ENCODE peak calls at places on chromosomes 6 and 20, in eight cellular contexts. H is fibroblast of the aortic adventitia, K is lung microvascular endothelial cell, J is HT-29, W is lower lobe of right lung, Y is GM23248, D is SW 1271, N is T follicular helper cell. S is an unnamed sample.
A peak's percentile ranks its signal among the peaks of the same experiment; 100 is the strongest.

GRCh38 chr6:144712541-144712940 is 427.4 kb downstream of the UTRN start:
- DNase-seq in H (peak; percentile 70), K (no peak), J (no peak), W (no peak), Y (peak; percentile 76), D (no peak), N (no peak), S (no peak)

GRCh38 chr6:40788661-40789111 is 201.5 kb upstream of the LRFN2 start:
- DNase-seq in H (peak; percentile 42), K (peak; percentile 85), J (no peak), W (no peak), Y (peak; percentile 67), D (no peak), N (no peak), S (no peak)

GRCh38 chr6:37550436-37550835 is 50.7 kb upstream of the CCDC167 start:
- DNase-seq in H (peak; percentile 22), K (no peak), J (no peak), W (no peak), Y (peak; percentile 75), D (no peak), N (no peak), S (no peak)

GRCh38 chr6:34182751-34183531 is 37.1 kb upstream of the GRM4 start:
- DNase-seq in H (no peak), K (no peak), J (no peak), W (no peak), Y (no peak), D (no peak), N (peak; percentile 36), S (no peak)

GRCh38 chr20:41631826-41632225 is 13.6 kb upstream of the CHD6 start:
- DNase-seq in H (peak; percentile 94), K (no peak), J (no peak), W (no peak), Y (peak; percentile 83), D (no peak), N (no peak), S (no peak)

GRCh38 chr6:87115402-87116135 is 20.7 kb upstream of the CGA start:
- DNase-seq in H (no peak), K (no peak), J (no peak), W (no peak), Y (no peak), D (no peak), N (no peak), S (no peak)

GRCh38 chr6:112282217-112282616 is 27.9 kb upstream of the LAMA4 start:
- DNase-seq in H (peak; percentile 82), K (peak; percentile 63), J (no peak), W (peak; percentile 44), Y (peak; percentile 96), D (no peak), N (no peak), S (no peak)

GRCh38 chr6:117346142-117346930 is 79.4 kb downstream of the ROS1 start:
- DNase-seq in H (peak; percentile 54), K (peak; percentile 25), J (peak; percentile 33), W (no peak), Y (peak; percentile 58), D (peak; percentile 57), N (no peak), S (no peak)

GRCh38 chr6:88662163-88662580 is 301.2 kb downstream of the RNGTT start:
- DNase-seq in H (no peak), K (no peak), J (peak; percentile 80), W (no peak), Y (no peak), D (no peak), N (no peak), S (peak; percentile 6)